ENCODE peak calls at places on chromosomes 3 and 15, in ten cellular contexts. Z is nephron progenitor cell; C is stimulated activated naive B cell treated with anti-CD40 and anti-IgM and Interleukin-4, amounts not matched to agents 10 μg/mL and 1 μg/mL and 100 μg/mL, for 72 hours; A is tibial nerve; N is stimulated activated CD4-positive, alpha-beta T cell treated with anti-CD3 and anti-CD28 coated beads, Interleukin-4, amount 100 ng/mL, for 4 hours; E is amniotic stem cell; I is COR-L47; G is hypothalamus; M is GOT3; R is fibroblast of mammary gland. L is an unnamed sample.

GRCh38 chr3:78912217-78912616 is 855.6 kb downstream of the ROBO1 start:
- DNase-seq in G (no peak), R (no peak), I (no peak), E (no peak), Z (no peak), N (no peak), C (no peak), M (no peak), A (no peak), L (no peak)

GRCh38 chr3:126377211-126377610 is 17.5 kb upstream of the CFAP100 start:
- DNase-seq in Z (no peak), C (no peak), E (no peak), I (no peak), G (no peak), M (no peak), A (no peak), R (no peak), N (no peak), L (no peak)

GRCh38 chr3:23576379-23576959 is 229.3 kb upstream of the UBE2E1 start:
- DNase-seq in I (no peak), A (no peak), N (no peak), C (no peak), Z (no peak), R (no peak), E (no peak), G (no peak), M (no peak), L (no peak)

GRCh38 chr3:50588759-50589433 is 19.6 kb downstream of the HEMK1 start:
- DNase-seq in R (peak; percentile 60), G (no peak), E (no peak), Z (no peak), N (no peak), A (no peak), I (no peak), C (no peak), M (no peak), L (no peak)

GRCh38 chr3:196246612-196247308 is 30.4 kb downstream of the SLC51A start:
- DNase-seq in R (peak; percentile 74), A (no peak), E (no peak), M (no peak), N (no peak), I (no peak), Z (no peak), G (no peak), C (no peak), L (no peak)

GRCh38 chr15:92803852-92804609 is 96.1 kb upstream of the CHD2 start:
- DNase-seq in G (no peak), I (no peak), A (peak; percentile 56), E (peak; percentile 92), R (peak; percentile 100), M (peak; percentile 53), N (peak; percentile 85), Z (no peak), C (no peak), L (no peak)

GRCh38 chr3:139909836-139910235 is 25.1 kb upstream of the CLSTN2 start:
- DNase-seq in G (no peak), R (no peak), M (no peak), C (no peak), Z (no peak), A (no peak), N (no peak), E (no peak), I (no peak), L (no peak)

GRCh38 chr15:72491768-72492167 is 17.6 kb downstream of the ARIH1 start:
- DNase-seq in G (no peak), N (no peak), C (no peak), A (no peak), I (no peak), R (peak; percentile 84), Z (no peak), M (no peak), E (peak; percentile 50), L (no peak)

GRCh38 chr3:34675383-34676120 is 877.1 kb downstream of the PDCD6IP start:
- DNase-seq in N (no peak), A (no peak), M (no peak), R (no peak), C (no peak), G (no peak), E (no peak), I (no peak), Z (no peak), L (no peak)

GRCh38 chr15:82916161-82916952 is 36.2 kb downstream of the HOMER2 start:
- DNase-seq in G (no peak), A (no peak), E (no peak), I (no peak), Z (no peak), C (no peak), N (no peak), R (no peak), M (no peak), L (no peak)

L was measured in ecto neural progenitor cell.